ENCODE peak calls at places on chromosome 7, in six cellular contexts. Q is HEK293T, U is K562, P is WTC11, B is HCT116, E is HepG2. W is an unnamed sample.

GRCh38 chr7:298739-299138 is 8.8 kb downstream of the FOXL3 start:
- DNase-seq in Q (no peak), U (no peak), P (no peak), B (no peak), E (no peak), W (no peak)

GRCh38 chr7:135704074-135704473 is 23.9 kb downstream of the SLC13A4 start:
- DNase-seq in Q (peak; percentile 69), U (peak; percentile 75), P (peak; percentile 76), B (no peak), E (no peak), W (no peak)

GRCh38 chr7:29500719-29501118 is 62.9 kb upstream of the PRR15 start:
- DNase-seq in Q (no peak), U (no peak), P (no peak), B (no peak), E (no peak), W (no peak)

GRCh38 chr7:41304995-41305394 is 397.9 kb downstream of the INHBA start:
- DNase-seq in Q (no peak), U (no peak), P (no peak), B (no peak), E (no peak), W (no peak)

GRCh38 chr7:116542618-116543017 is 17.8 kb downstream of the CAV1 start:
- DNase-seq in Q (no peak), U (no peak), P (no peak), B (no peak), E (no peak), W (no peak)

GRCh38 chr7:962401-963081 is 8.1 kb upstream of the ADAP1 start:
- DNase-seq in Q (no peak), U (no peak), P (no peak), B (no peak), E (no peak), W (no peak)

GRCh38 chr7:44151679-44152355 is 10.7 kb upstream of the MYL7 start:
- DNase-seq in Q (no peak), U (no peak), P (peak; percentile 8), B (no peak), E (no peak), W (no peak)

GRCh38 chr7:104790440-104790839 is 223.6 kb upstream of the KMT2E start:
- DNase-seq in Q (no peak), U (no peak), P (no peak), B (no peak), E (no peak), W (no peak)

GRCh38 chr7:150326657-150327268 is 3.4 kb upstream of the ACTR3C start:
- DNase-seq in Q (no peak), U (no peak), P (no peak), B (no peak), E (no peak), W (no peak)

GRCh38 chr7:104240400-104240799 is 32.6 kb upstream of the ORC5 start:
- DNase-seq in Q (no peak), U (no peak), P (no peak), B (no peak), E (no peak), W (no peak)

GRCh38 chr7:114412548-114412947 is 2.1 kb upstream of the FOXP2 start:
- DNase-seq in Q (no peak), U (no peak), P (no peak), B (no peak), E (no peak), W (no peak)

GRCh38 chr7:148185050-148185449 is 405.5 kb upstream of the C7orf33 start:
- DNase-seq in Q (no peak), U (no peak), P (no peak), B (no peak), E (no peak), W (no peak)

GRCh38 chr7:1234794-1235500 is 2.3 kb downstream of the UNCX start:
- DNase-seq in Q (no peak), U (no peak), P (peak; percentile 59), B (no peak), E (no peak), W (no peak)

GRCh38 chr7:49980414-49980813 is 112.6 kb downstream of the ZPBP start:
- DNase-seq in Q (no peak), U (no peak), P (no peak), B (no peak), E (no peak), W (no peak)

GRCh38 chr7:32427769-32428291 is 62.4 kb downstream of the LSM5 start:
- DNase-seq in Q (peak; percentile 84), U (peak; percentile 70), P (peak; percentile 96), B (peak; percentile 21), E (peak; percentile 62), W (no peak)

GRCh38 chr7:137996386-137996851 is 5.5 kb downstream of the CREB3L2 start:
- DNase-seq in Q (no peak), U (peak; percentile 83), P (no peak), B (no peak), E (no peak), W (no peak)

GRCh38 chr7:139623518-139623917 is 100.0 kb downstream of the CLEC2L start:
- DNase-seq in Q (no peak), U (peak; percentile 78), P (no peak), B (no peak), E (no peak), W (no peak)

GRCh38 chr7:44103566-44103940 is 592 bp upstream of the AEBP1 start:
- DNase-seq in Q (no peak), U (no peak), P (no peak), B (no peak), E (no peak), W (no peak)

GRCh38 chr7:141702047-141702567 is at the start of gene DENND11:
- DNase-seq in Q (peak; percentile 86), U (peak; percentile 72), P (peak; percentile 41), B (no peak), E (no peak), W (no peak)

GRCh38 chr7:141915565-141915964 is 634 bp upstream of the OR9A4 start:
- DNase-seq in Q (no peak), U (no peak), P (no peak), B (no peak), E (no peak), W (no peak)

GRCh38 chr7:38318803-38319416 is 45.5 kb upstream of the TARP start:
- DNase-seq in Q (peak; percentile 77), U (peak; percentile 55), P (peak; percentile 49), B (peak; percentile 40), E (peak; percentile 23), W (no peak)

GRCh38 chr7:148609045-148609725 is 18.6 kb downstream of the C7orf33 start:
- DNase-seq in Q (no peak), U (no peak), P (no peak), B (no peak), E (no peak), W (no peak)

GRCh38 chr7:159119026-159119741 is 25.5 kb downstream of the VIPR2 start:
- DNase-seq in Q (no peak), U (no peak), P (no peak), B (no peak), E (no peak), W (no peak)

GRCh38 chr7:131895541-131896173 is 339.2 kb upstream of the PODXL start:
- DNase-seq in Q (no peak), U (no peak), P (no peak), B (peak; percentile 78), E (no peak), W (no peak)

GRCh38 chr7:46811529-46811928 is 770.4 kb downstream of the TNS3 start:
- DNase-seq in Q (no peak), U (no peak), P (no peak), B (no peak), E (no peak), W (no peak)

GRCh38 chr7:96248405-96248804 is 73.5 kb downstream of the SLC25A13 start:
- DNase-seq in Q (no peak), U (no peak), P (no peak), B (no peak), E (peak; percentile 56), W (no peak)

GRCh38 chr7:65609131-65609530 is 235.5 kb downstream of the ZNF92 start:
- DNase-seq in Q (no peak), U (no peak), P (no peak), B (no peak), E (no peak), W (no peak)

DNA sequence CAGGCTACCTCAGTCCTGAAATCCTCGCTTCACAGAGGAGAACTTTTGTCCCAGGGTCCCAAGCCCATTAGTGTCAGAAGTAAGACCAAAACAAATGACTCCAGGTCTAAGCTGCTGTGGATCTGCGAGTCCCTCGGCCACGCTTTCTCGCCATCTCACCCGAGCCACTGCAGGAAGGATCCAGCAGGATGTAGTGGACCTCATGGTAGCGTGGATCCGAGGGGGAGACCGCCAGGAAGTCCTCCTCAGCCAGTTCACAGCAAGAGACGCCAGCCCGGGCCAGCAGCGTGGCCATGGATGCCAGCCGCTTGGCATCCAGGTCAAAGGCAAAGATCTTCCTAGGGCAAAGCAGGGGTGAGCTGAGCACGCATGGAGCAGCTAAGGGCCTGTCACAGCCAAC is 4.6 kb downstream of the NSUN5 start:
- DNase-seq in Q (no peak), U (no peak), P (no peak), B (no peak), E (no peak), W (no peak)
- TF ChIP-seq SP1 in Q (no peak), U (no peak), P (no peak), B (no peak), E (no peak), W (no peak)

GRCh38 chr7:140694592-140694991 is 1.9 kb upstream of the NDUFB2 start:
- DNase-seq in Q (no peak), U (no peak), P (no peak), B (no peak), E (no peak), W (no peak)

GRCh38 chr7:140697447-140698143 is 1.1 kb downstream of the NDUFB2 start:
- DNase-seq in Q (no peak), U (no peak), P (no peak), B (no peak), E (no peak), W (no peak)

GRCh38 chr7:140696679-140697446 is at the start of gene NDUFB2:
- DNase-seq in Q (peak; percentile 89), U (peak; percentile 91), P (peak; percentile 96), B (peak; percentile 57), E (peak; percentile 67), W (peak; percentile 57)

GRCh38 chr7:140695381-140695780 is 1.1 kb upstream of the NDUFB2 start:
- DNase-seq in Q (no peak), U (no peak), P (no peak), B (no peak), E (no peak), W (no peak)

GRCh38 chr7:140696024-140696678 is 357 bp upstream of the NDUFB2 start:
- DNase-seq in Q (peak; percentile 99), U (peak; percentile 99), P (no peak), B (peak; percentile 76), E (peak; percentile 81), W (no peak)
- TF ChIP-seq SP1 in Q (no peak), U (no peak), P (no peak), B (no peak), E (no peak), W (no peak)

DNA sequence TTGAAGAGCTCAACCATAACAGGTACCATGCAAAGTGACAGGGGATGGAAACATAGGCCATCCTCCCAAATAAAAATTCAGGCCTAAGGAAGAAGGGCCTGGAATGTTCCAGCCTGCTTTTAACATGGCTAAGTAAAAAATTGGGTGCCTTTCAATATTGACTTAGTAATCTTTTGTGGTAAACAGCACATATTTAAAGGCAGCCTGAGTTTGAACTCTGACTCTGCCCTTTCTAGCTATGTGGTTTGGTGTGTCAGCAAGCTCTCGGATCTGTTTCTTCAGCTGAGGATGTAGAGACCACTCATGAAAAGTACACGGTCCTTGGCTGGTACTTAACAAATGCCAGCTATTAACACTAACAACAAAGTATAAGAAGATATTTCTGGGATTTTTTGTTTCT is 191.8 kb upstream of the CDCA7L start:
- DNase-seq in Q (no peak), U (no peak), P (no peak), B (no peak), E (no peak), W (no peak)
- TF ChIP-seq SP1 in Q (no peak), U (no peak), P (no peak), B (no peak), E (no peak), W (no peak)

GRCh38 chr7:107201795-107202450 is 33.1 kb downstream of the HBP1 start:
- DNase-seq in Q (peak; percentile 57), U (peak; percentile 66), P (peak; percentile 57), B (peak; percentile 23), E (peak; percentile 27), W (no peak)
- TF ChIP-seq SP1 in Q (no peak), U (peak; percentile 45), P (no peak), B (no peak), E (no peak), W (no peak)